ENCODE peak calls at places on chromosomes 2 and 18, in seven cellular contexts. S is mesendoderm, D is IMR-90, O is neuronal stem cell, B is H1, Y is mesenchymal stem cell, X is trophoblast cell. A is an unnamed sample.

GRCh38 chr18:21004721-21005120 is 106.9 kb downstream of the ROCK1 start:
- DNase-seq in S (no peak), D (peak), O (no peak), B (no peak), Y (peak), X (no peak), A (no peak)

GRCh38 chr18:49230331-49230730 is 230.1 kb downstream of the DYM start:
- DNase-seq in S (no peak), D (no peak), O (no peak), B (no peak), Y (no peak), X (no peak), A (no peak)

GRCh38 chr2:191202209-191202721 is 42.9 kb upstream of the MYO1B start:
- DNase-seq in S (no peak), D (peak), O (no peak), B (no peak), Y (peak), X (peak), A (no peak)

GRCh38 chr2:30663321-30663720 is 143.9 kb downstream of the CAPN13 start:
- DNase-seq in S (no peak), D (no peak), O (no peak), B (no peak), Y (no peak), X (no peak), A (peak)

GRCh38 chr2:7692657-7693161 is 775.5 kb downstream of the RNF144A start:
- DNase-seq in S (no peak), D (peak), O (no peak), B (no peak), Y (peak), X (peak), A (no peak)

GRCh38 chr2:79370976-79371550 is 141.8 kb upstream of the CTNNA2 start:
- DNase-seq in S (peak), D (no peak), O (no peak), B (no peak), Y (no peak), X (no peak), A (no peak)

GRCh38 chr2:37713258-37713700 is 41.8 kb upstream of the CDC42EP3 start:
- DNase-seq in S (no peak), D (peak), O (no peak), B (no peak), Y (peak), X (no peak), A (no peak)

GRCh38 chr18:70044626-70045025 is 97.0 kb upstream of the CD226 start:
- DNase-seq in S (no peak), D (peak), O (no peak), B (no peak), Y (peak), X (peak), A (no peak)

GRCh38 chr2:71069376-71069775 is 928 bp downstream of the NAGK start:
- DNase-seq in S (no peak), D (peak), O (no peak), B (no peak), Y (peak), X (no peak), A (no peak)

GRCh38 chr2:235614176-235614860 is 120.5 kb downstream of the AGAP1 start:
- DNase-seq in S (no peak), D (no peak), O (no peak), B (no peak), Y (no peak), X (no peak), A (no peak)

GRCh38 chr2:129318581-129319421 is 660.7 kb upstream of the RAB6C start:
- DNase-seq in S (no peak), D (no peak), O (no peak), B (no peak), Y (peak), X (no peak), A (peak)

GRCh38 chr18:37944871-37945270 is 379.3 kb upstream of the CELF4 start:
- DNase-seq in S (no peak), D (no peak), O (no peak), B (no peak), Y (no peak), X (no peak), A (no peak)
- H2AK5ac ChIP-seq in S (no peak), D (no peak), O (no peak), B (no peak), Y (no peak), X (no peak), A (no peak)

GRCh38 chr18:64409511-64409910 is 260.6 kb upstream of the LINC00305 start:
- DNase-seq in S (peak), D (no peak), O (peak), B (no peak), Y (peak), X (no peak), A (no peak)
- H3K4ac ChIP-seq in S (no peak), D (no peak), O (no peak), B (no peak), Y (no peak), X (no peak), A (no peak)

DNA sequence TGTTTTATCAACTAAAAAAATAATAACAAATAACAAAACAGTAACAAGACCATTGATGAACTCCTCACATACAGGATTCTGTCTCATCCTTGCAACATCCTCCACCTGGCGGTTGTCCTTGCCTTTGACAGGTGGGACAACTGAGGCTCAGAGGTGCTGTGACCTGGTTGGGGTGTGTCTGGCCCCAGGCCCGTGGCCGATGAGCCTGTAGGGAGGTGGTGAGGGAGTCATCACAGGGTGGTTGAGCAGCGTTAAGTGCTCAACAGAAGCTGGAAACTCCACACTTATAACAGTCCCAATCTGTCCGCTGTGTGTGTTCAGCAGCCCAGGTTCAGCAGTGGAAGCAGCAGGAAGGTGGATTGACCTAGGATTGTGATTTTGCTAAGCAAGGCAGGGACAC is 131.6 kb upstream of the RAB12 start:
- DNase-seq in S (no peak), D (no peak), O (no peak), B (no peak), Y (no peak), X (no peak), A (no peak)
- H2AK5ac ChIP-seq in S (no peak), D (no peak), O (no peak), B (no peak), Y (no peak), X (no peak), A (no peak)

DNA sequence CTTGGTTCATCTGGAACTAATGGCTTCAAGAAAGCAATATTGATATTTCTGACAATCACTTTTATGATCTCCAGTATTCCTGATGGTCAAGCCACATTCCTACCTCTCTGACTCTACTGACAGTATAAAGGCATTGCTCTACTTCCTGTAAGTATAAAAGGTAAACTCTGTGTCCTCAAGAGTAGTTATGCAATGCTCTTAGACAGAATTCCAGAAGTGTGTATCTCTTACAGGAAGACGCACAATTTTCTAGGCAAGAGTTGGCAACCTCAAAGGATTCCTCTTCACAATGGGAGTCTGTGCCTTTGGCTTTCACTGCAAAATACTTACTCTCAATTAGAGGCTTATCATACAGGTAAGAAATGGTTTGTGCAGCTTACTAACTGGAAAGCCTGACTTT is 100.1 kb downstream of the THADA start:
- DNase-seq in S (no peak), D (peak), O (no peak), B (no peak), Y (no peak), X (peak), A (no peak)
- H3K4ac ChIP-seq in S (no peak), D (no peak), O (no peak), B (no peak), Y (no peak), X (no peak), A (no peak)

GRCh38 chr2:226888971-226889370 is 53.1 kb downstream of the RHBDD1 start:
- DNase-seq in S (no peak), D (peak), O (no peak), B (no peak), Y (no peak), X (peak), A (no peak)

GRCh38 chr2:226890286-226890685 is 54.4 kb downstream of the RHBDD1 start:
- DNase-seq in S (no peak), D (no peak), O (no peak), B (no peak), Y (no peak), X (peak), A (no peak)

GRCh38 chr2:226887940-226888339 is 52.1 kb downstream of the RHBDD1 start:
- DNase-seq in S (peak), D (peak), O (no peak), B (no peak), Y (peak), X (peak), A (no peak)

GRCh38 chr2:226885769-226886435 is 50.0 kb downstream of the RHBDD1 start:
- DNase-seq in S (no peak), D (peak), O (no peak), B (no peak), Y (peak), X (no peak), A (no peak)

GRCh38 chr2:226888378-226888915 is 52.6 kb downstream of the RHBDD1 start:
- DNase-seq in S (no peak), D (no peak), O (no peak), B (no peak), Y (no peak), X (no peak), A (no peak)
- H2AK5ac ChIP-seq in S (no peak), D (peak), O (no peak), B (no peak), Y (no peak), X (no peak), A (no peak)

DNA sequence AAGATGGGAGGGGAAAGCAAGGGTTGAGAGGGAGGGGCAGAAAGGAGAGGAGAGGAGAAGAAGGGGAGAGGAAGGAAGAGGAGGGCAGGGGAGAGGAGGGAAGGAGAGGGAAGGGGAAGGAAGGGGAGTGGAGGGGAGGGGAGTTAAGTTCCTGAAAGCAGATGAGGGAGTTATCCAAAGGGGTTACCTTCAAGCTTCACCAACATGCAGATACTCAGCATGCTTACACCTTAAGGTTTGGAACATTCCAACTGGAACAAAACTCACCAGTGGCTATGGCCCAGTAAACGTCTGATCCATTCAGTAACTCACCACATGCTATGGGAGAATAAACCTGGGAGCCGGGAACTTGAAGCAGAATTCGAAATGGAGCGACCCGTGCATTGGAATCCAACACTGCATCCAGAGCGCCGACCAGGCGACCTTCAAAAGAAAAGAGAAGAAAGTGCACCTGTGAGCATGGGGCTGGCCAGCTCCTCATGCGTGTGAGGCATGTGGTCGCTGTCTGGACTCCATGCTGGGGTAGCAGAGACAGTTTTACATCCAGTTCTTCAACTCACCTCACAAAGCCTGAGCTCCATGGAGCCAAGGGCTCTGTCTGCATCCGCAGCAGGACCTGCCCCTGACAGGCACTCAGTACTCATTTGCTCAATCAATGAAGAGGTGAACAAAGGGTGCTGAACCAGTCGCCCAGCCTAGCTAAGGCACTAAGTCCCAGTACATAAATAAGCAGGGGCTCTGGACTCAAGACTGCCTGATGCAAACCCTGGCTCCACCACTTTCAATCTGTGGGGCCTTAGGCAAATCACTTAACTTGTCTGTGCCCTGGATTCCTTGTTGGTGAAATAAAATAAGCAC is 61.0 kb downstream of the TBC1D8 start:
- DNase-seq in S (no peak), D (no peak), O (no peak), B (no peak), Y (no peak), X (no peak), A (no peak)
- H3K4ac ChIP-seq in S (no peak), D (no peak), O (no peak), B (no peak), Y (no peak), X (no peak), A (no peak)

GRCh38 chr2:16204791-16205620 is 264.7 kb downstream of the MYCN start:
- DNase-seq in S (no peak), D (no peak), O (peak), B (no peak), Y (no peak), X (peak), A (no peak)
- H2AK5ac ChIP-seq in S (no peak), D (no peak), O (no peak), B (no peak), Y (no peak), X (no peak), A (no peak)

DNA sequence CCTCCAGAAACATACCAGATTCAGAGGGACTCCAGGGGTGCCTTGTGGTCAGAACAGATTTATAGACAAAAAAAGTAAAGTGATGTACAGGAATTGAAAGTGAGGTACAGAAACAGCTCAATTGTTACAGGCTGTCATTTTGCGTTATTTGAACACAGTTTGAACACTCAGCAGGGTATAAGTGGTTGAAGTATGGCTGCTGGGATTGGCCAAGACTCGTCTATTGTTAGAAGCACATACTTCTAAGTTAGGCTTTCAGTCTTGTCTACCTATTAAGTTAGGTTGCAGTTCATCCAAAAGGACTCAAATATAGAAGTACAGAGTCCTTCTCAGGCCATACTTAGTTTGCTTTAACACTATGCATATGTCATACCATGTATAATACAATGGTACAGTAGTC is 21.0 kb upstream of the GRB14 start:
- DNase-seq in S (no peak), D (no peak), O (no peak), B (no peak), Y (no peak), X (no peak), A (no peak)
- H3K4ac ChIP-seq in S (no peak), D (no peak), O (no peak), B (no peak), Y (no peak), X (no peak), A (no peak)

DNA sequence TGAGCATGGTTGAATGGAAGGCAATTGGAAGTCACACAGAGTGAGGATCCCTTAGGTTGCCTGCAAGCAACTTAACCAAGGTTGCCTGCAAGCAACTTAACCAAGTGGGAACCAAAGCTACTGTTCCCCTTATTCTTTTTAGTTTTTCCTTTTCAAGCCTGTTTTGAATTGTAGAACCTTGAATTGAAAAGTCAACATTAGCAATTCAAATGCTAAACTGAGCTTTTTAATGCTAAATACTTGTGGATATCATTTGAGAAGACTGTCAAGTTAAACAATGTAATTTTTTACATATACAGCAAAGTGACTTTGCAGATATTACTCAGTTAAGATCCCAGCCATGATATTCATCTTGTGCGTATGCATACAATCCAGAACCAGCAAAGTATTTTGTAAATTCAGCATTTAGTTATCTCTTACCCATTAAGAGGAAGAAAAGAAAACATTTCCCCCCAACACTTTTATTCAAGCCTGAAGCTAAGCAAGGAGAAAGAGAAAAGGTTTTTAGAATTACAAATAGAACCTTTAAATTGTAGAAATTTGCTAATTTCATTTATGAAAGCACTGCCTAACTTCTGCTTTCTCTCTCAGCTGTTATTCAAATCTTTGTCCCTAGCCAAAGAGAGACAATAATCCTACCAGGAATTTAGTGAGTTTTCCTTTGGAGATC is 643.3 kb upstream of the PIK3C3 start:
- DNase-seq in S (peak), D (no peak), O (no peak), B (no peak), Y (no peak), X (no peak), A (peak)
- H2AK5ac ChIP-seq in S (no peak), D (no peak), O (no peak), B (no peak), Y (no peak), X (no peak), A (no peak)

GRCh38 chr2:241205086-241205485 is 16.6 kb downstream of the ANO7 start:
- DNase-seq in S (no peak), D (no peak), O (no peak), B (no peak), Y (no peak), X (no peak), A (no peak)

GRCh38 chr2:241207151-241207550 is 18.7 kb downstream of the ANO7 start:
- DNase-seq in S (no peak), D (no peak), O (no peak), B (no peak), Y (no peak), X (no peak), A (no peak)

GRCh38 chr2:241208058-241208457 is 19.6 kb downstream of the ANO7 start:
- DNase-seq in S (no peak), D (no peak), O (no peak), B (no peak), Y (no peak), X (no peak), A (no peak)

GRCh38 chr2:241209271-241209670 is 20.8 kb downstream of the ANO7 start:
- DNase-seq in S (no peak), D (no peak), O (no peak), B (no peak), Y (no peak), X (no peak), A (no peak)

GRCh38 chr2:241207641-241208040 is 19.2 kb downstream of the ANO7 start:
- DNase-seq in S (no peak), D (no peak), O (no peak), B (no peak), Y (no peak), X (no peak), A (no peak)
- H3K4ac ChIP-seq in S (no peak), D (no peak), O (no peak), B (no peak), Y (no peak), X (no peak), A (no peak)